ENCODE peak calls at places on chromosomes 3 and 15, in six cellular contexts. N is HTR-8/SVneo; G is heart left ventricle; T is activated T-cell treated with anti-CD3 and anti-CD28 coated beads, Interleukin-2, amount 50 U/mL, for 1 hour; I is adipocyte; H is mucosa of descending colon. X is an unnamed sample.

GRCh38 chr15:59437777-59438574 is at the start of gene FAM81A:
- DNase-seq in I (peak; percentile 89), G (peak; percentile 94), T (peak; percentile 36), N (peak; percentile 73), H (peak; percentile 85), X (peak; percentile 82)

GRCh38 chr3:128275316-128276150 is 122.3 kb downstream of the EEFSEC start:
- DNase-seq in H (no peak), N (no peak), G (no peak), T (no peak), I (no peak), X (no peak)

GRCh38 chr15:22949074-22949547 is 31.1 kb downstream of the CYFIP1 start:
- DNase-seq in N (no peak), H (peak; percentile 61), G (peak; percentile 81), I (peak; percentile 58), T (no peak), X (peak; percentile 55)

GRCh38 chr3:190575441-190576190 is 61.7 kb downstream of the IL1RAP start:
- DNase-seq in N (no peak), I (no peak), T (no peak), G (peak; percentile 38), H (no peak), X (no peak)

GRCh38 chr3:61954097-61954528 is 392.7 kb downstream of the PTPRG start:
- DNase-seq in T (no peak), H (no peak), G (no peak), I (peak; percentile 29), N (no peak), X (no peak)

GRCh38 chr3:134345202-134345601 is 29.0 kb downstream of the AMOTL2 start:
- DNase-seq in H (no peak), G (no peak), N (no peak), I (no peak), T (no peak), X (no peak)

GRCh38 chr15:58410353-58410752 is 21.4 kb upstream of the LIPC start:
- DNase-seq in N (no peak), T (peak; percentile 35), H (no peak), I (peak; percentile 63), G (no peak), X (peak; percentile 19)

GRCh38 chr15:52255935-52256334 is 39.7 kb downstream of the MYO5C start:
- DNase-seq in N (no peak), T (no peak), H (no peak), I (no peak), G (no peak), X (no peak)

GRCh38 chr15:58274885-58275284 is 136.7 kb downstream of the AQP9 start:
- DNase-seq in I (no peak), G (no peak), T (no peak), H (no peak), N (no peak), X (no peak)

GRCh38 chr15:29102911-29103824 is 166.5 kb downstream of the NSMCE3 start:
- DNase-seq in G (peak; percentile 42), H (peak; percentile 6), N (no peak), I (no peak), T (no peak), X (no peak)

GRCh38 chr3:50164056-50164455 is 8.9 kb downstream of the SEMA3F start:
- DNase-seq in G (peak; percentile 50), N (peak; percentile 93), T (no peak), I (peak; percentile 97), H (peak; percentile 75), X (no peak)

GRCh38 chr3:171874879-171875278 is 31.7 kb downstream of the TMEM212 start:
- DNase-seq in T (no peak), N (no peak), I (peak; percentile 48), G (no peak), H (no peak), X (no peak)

GRCh38 chr15:29978411-29979382 is 104.1 kb upstream of the GOLGA8J start:
- DNase-seq in I (peak; percentile 61), N (no peak), T (no peak), G (no peak), H (no peak), X (no peak)

GRCh38 chr3:14439501-14440167 is 37.2 kb downstream of the SLC6A6 start:
- DNase-seq in N (peak; percentile 61), G (peak; percentile 89), I (peak; percentile 56), T (no peak), H (peak; percentile 76), X (no peak)

GRCh38 chr15:90300988-90301715 is 35.7 kb downstream of the NGRN start:
- DNase-seq in T (peak; percentile 65), N (peak; percentile 18), G (peak; percentile 75), H (peak; percentile 78), I (peak; percentile 65), X (peak; percentile 80)

GRCh38 chr3:48215876-48216275 is 7.4 kb upstream of the CAMP start:
- DNase-seq in I (no peak), G (peak; percentile 75), N (no peak), H (no peak), T (no peak), X (no peak)

X was measured in GM12865.